ENCODE peak calls at places on chromosomes 3 and 15, in six cellular contexts. One of them, this sample, is unnamed.

GRCh38 chr3:23450051-23450450 is 246.9 kb downstream of the UBE2E2 start:
- DNase-seq in mesendoderm: no peak
- DNase-seq in IMR-90: no peak
- DNase-seq in mesenchymal stem cell: no peak
- DNase-seq in neuronal stem cell: no peak
- DNase-seq in H1: no peak
- DNase-seq in this sample: no peak

GRCh38 chr3:133494469-133494868 is 79.0 kb upstream of the CDV3 start:
- DNase-seq in H1: no peak
- DNase-seq in mesendoderm: peak; percentile 74
- DNase-seq in IMR-90: peak; percentile 20
- DNase-seq in neuronal stem cell: no peak
- DNase-seq in mesenchymal stem cell: peak; percentile 50
- DNase-seq in this sample: peak; percentile 28

GRCh38 chr3:109532257-109533216 is 195.2 kb upstream of the DPPA4 start:
- DNase-seq in H1: peak; percentile 9
- DNase-seq in neuronal stem cell: peak; percentile 61
- DNase-seq in IMR-90: peak; percentile 83
- DNase-seq in mesendoderm: peak; percentile 88
- DNase-seq in mesenchymal stem cell: peak; percentile 80
- DNase-seq in this sample: peak; percentile 54

GRCh38 chr3:64743166-64743565 is 55.4 kb upstream of the ADAMTS9 start:
- DNase-seq in H1: no peak
- DNase-seq in neuronal stem cell: no peak
- DNase-seq in mesenchymal stem cell: no peak
- DNase-seq in mesendoderm: no peak
- DNase-seq in IMR-90: no peak
- DNase-seq in this sample: no peak

GRCh38 chr3:138051946-138052802 is 42.2 kb downstream of the CLDN18 start:
- DNase-seq in mesendoderm: peak; percentile 69
- DNase-seq in neuronal stem cell: peak; percentile 30
- DNase-seq in H1: no peak
- DNase-seq in IMR-90: peak; percentile 62
- DNase-seq in mesenchymal stem cell: peak; percentile 49
- DNase-seq in this sample: peak; percentile 47

GRCh38 chr3:185932213-185932612 is 5.6 kb downstream of the TRA2B start:
- DNase-seq in H1: no peak
- DNase-seq in IMR-90: no peak
- DNase-seq in mesendoderm: no peak
- DNase-seq in mesenchymal stem cell: no peak
- DNase-seq in neuronal stem cell: no peak
- DNase-seq in this sample: no peak

GRCh38 chr3:135263331-135263730 is 468.3 kb downstream of the EPHB1 start:
- DNase-seq in neuronal stem cell: no peak
- DNase-seq in IMR-90: no peak
- DNase-seq in mesenchymal stem cell: no peak
- DNase-seq in mesendoderm: no peak
- DNase-seq in H1: no peak
- DNase-seq in this sample: no peak

GRCh38 chr15:61759639-61760038 is 300.6 kb downstream of the VPS13C start:
- DNase-seq in mesendoderm: no peak
- DNase-seq in IMR-90: no peak
- DNase-seq in mesenchymal stem cell: no peak
- DNase-seq in H1: no peak
- DNase-seq in neuronal stem cell: no peak
- DNase-seq in this sample: no peak

GRCh38 chr3:196207159-196207832 is 3.9 kb downstream of the ZDHHC19 start:
- DNase-seq in mesendoderm: no peak
- DNase-seq in IMR-90: no peak
- DNase-seq in neuronal stem cell: no peak
- DNase-seq in H1: no peak
- DNase-seq in mesenchymal stem cell: no peak
- DNase-seq in this sample: peak; percentile 50

GRCh38 chr3:59510576-59510975 is 460.8 kb upstream of the CFAP20DC start:
- DNase-seq in mesendoderm: no peak
- DNase-seq in IMR-90: no peak
- DNase-seq in H1: no peak
- DNase-seq in neuronal stem cell: no peak
- DNase-seq in mesenchymal stem cell: peak; percentile 47
- DNase-seq in this sample: no peak

GRCh38 chr3:132180337-132180791 is 136.8 kb upstream of the ACP3 start:
- DNase-seq in H1: peak; percentile 5
- DNase-seq in IMR-90: peak; percentile 66
- DNase-seq in mesendoderm: peak; percentile 84
- DNase-seq in neuronal stem cell: peak; percentile 58
- DNase-seq in mesenchymal stem cell: peak; percentile 53
- DNase-seq in this sample: no peak

GRCh38 chr3:25603703-25604102 is 61.0 kb downstream of the TOP2B start:
- DNase-seq in mesenchymal stem cell: peak; percentile 89
- DNase-seq in IMR-90: no peak
- DNase-seq in H1: no peak
- DNase-seq in mesendoderm: no peak
- DNase-seq in neuronal stem cell: no peak
- DNase-seq in this sample: peak; percentile 87

GRCh38 chr3:17232442-17232841 is 347.7 kb downstream of the PLCL2 start:
- DNase-seq in mesendoderm: no peak
- DNase-seq in neuronal stem cell: no peak
- DNase-seq in IMR-90: no peak
- DNase-seq in H1: no peak
- DNase-seq in mesenchymal stem cell: no peak
- DNase-seq in this sample: no peak

GRCh38 chr15:57256941-57257340 is 119.4 kb upstream of the CGNL1 start:
- DNase-seq in H1: no peak
- DNase-seq in mesenchymal stem cell: no peak
- DNase-seq in mesendoderm: no peak
- DNase-seq in neuronal stem cell: no peak
- DNase-seq in IMR-90: no peak
- DNase-seq in this sample: no peak

GRCh38 chr3:128469128-128469527 is 2.4 kb upstream of the DNAJB8 start:
- DNase-seq in mesenchymal stem cell: no peak
- DNase-seq in IMR-90: no peak
- DNase-seq in H1: no peak
- DNase-seq in neuronal stem cell: no peak
- DNase-seq in mesendoderm: no peak
- DNase-seq in this sample: no peak

GRCh38 chr15:39127925-39128617 is 452.8 kb upstream of the THBS1 start:
- DNase-seq in neuronal stem cell: no peak
- DNase-seq in IMR-90: peak; percentile 97
- DNase-seq in mesendoderm: peak; percentile 92
- DNase-seq in H1: no peak
- DNase-seq in mesenchymal stem cell: peak; percentile 95
- DNase-seq in this sample: no peak

GRCh38 chr3:29936766-29937165 is 655.9 kb downstream of the RBMS3 start:
- DNase-seq in mesenchymal stem cell: no peak
- DNase-seq in mesendoderm: no peak
- DNase-seq in H1: no peak
- DNase-seq in IMR-90: no peak
- DNase-seq in neuronal stem cell: no peak
- DNase-seq in this sample: no peak

GRCh38 chr3:76383781-76384180 is 598.4 kb upstream of the ZNF717 start:
- DNase-seq in mesenchymal stem cell: peak; percentile 37
- DNase-seq in neuronal stem cell: no peak
- DNase-seq in mesendoderm: no peak
- DNase-seq in H1: no peak
- DNase-seq in IMR-90: no peak
- DNase-seq in this sample: no peak
- H3K4me3 ChIP-seq in mesenchymal stem cell: no peak overlapping the region
- H3K4me3 ChIP-seq in neuronal stem cell: no peak overlapping the region
- H3K4me3 ChIP-seq in mesendoderm: no peak overlapping the region
- H3K4me3 ChIP-seq in H1: no peak overlapping the region
- H3K4me3 ChIP-seq in IMR-90: no peak overlapping the region
- H3K4me3 ChIP-seq in this sample: no peak overlapping the region

GRCh38 chr3:57756528-57757401 is 656 bp downstream of the SLMAP start:
- DNase-seq in mesenchymal stem cell: peak; percentile 71
- DNase-seq in IMR-90: peak; percentile 74
- DNase-seq in H1: no peak
- DNase-seq in mesendoderm: peak; percentile 78
- DNase-seq in neuronal stem cell: peak; percentile 30
- DNase-seq in this sample: peak; percentile 70

GRCh38 chr3:57753016-57753415 is 3.1 kb upstream of the SLMAP start:
- DNase-seq in mesendoderm: no peak
- DNase-seq in H1: no peak
- DNase-seq in neuronal stem cell: no peak
- DNase-seq in IMR-90: no peak
- DNase-seq in mesenchymal stem cell: no peak
- DNase-seq in this sample: peak; percentile 74

GRCh38 chr3:57756022-57756527 is at the start of gene SLMAP:
- DNase-seq in mesendoderm: peak; percentile 99
- DNase-seq in neuronal stem cell: peak; percentile 90
- DNase-seq in mesenchymal stem cell: peak; percentile 97
- DNase-seq in H1: peak; percentile 87
- DNase-seq in IMR-90: peak; percentile 96
- DNase-seq in this sample: peak; percentile 95

GRCh38 chr3:57757642-57758297 is 1.7 kb downstream of the SLMAP start:
- DNase-seq in mesendoderm: peak; percentile 65
- DNase-seq in neuronal stem cell: peak; percentile 18
- DNase-seq in IMR-90: peak; percentile 28
- DNase-seq in H1: no peak
- DNase-seq in mesenchymal stem cell: peak; percentile 52
- DNase-seq in this sample: peak; percentile 46

DNA sequence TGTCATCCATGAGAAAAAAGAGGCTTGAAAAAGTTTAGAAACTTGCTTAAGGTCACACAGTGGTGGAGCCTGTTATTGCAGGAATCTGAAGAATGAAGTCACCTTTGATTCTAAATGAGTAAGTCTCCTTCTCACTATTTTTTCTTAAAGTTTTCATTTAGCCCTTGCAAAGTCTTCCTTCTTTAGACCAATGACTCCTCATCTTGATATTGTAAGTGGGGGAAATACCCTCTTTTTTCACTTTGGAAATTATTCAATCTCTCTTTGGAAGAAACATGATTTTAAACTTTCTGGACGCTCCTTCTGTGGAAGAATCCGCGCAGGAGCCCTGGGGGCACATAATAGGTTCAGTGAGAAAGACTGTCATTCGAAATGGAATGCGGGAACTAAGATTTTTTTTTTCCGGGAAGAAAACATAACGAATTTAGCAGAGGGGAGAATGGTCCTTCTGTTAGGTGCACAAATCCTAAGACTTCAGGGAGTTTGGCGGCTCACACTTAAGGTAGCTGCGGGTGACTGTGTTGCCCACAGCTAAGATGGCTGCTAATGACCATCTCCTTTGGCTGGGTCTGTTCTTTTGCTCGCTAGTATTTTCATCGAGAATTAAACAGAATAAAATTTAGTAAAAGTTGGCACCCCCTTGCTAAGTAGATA is 614 bp upstream of the SLMAP start:
- DNase-seq in H1: no peak
- DNase-seq in IMR-90: peak; percentile 38
- DNase-seq in neuronal stem cell: no peak
- DNase-seq in mesenchymal stem cell: no peak
- DNase-seq in mesendoderm: peak; percentile 87
- DNase-seq in this sample: peak; percentile 83
- H2BK5ac ChIP-seq in H1: peak overlapping the region; percentile 96
- H2BK5ac ChIP-seq in IMR-90: peak overlapping the region; percentile 87
- H2BK5ac ChIP-seq in neuronal stem cell: no peak overlapping the region
- H2BK5ac ChIP-seq in mesenchymal stem cell: peak overlapping the region; percentile 62
- H2BK5ac ChIP-seq in mesendoderm: no peak overlapping the region
- H2BK5ac ChIP-seq in this sample: no peak overlapping the region

GRCh38 chr15:48406911-48407310 is 75.7 kb downstream of the DUT start:
- DNase-seq in mesendoderm: no peak
- DNase-seq in mesenchymal stem cell: no peak
- DNase-seq in H1: no peak
- DNase-seq in IMR-90: no peak
- DNase-seq in neuronal stem cell: no peak
- DNase-seq in this sample: peak; percentile 20

GRCh38 chr15:48408337-48408736 is 77.1 kb downstream of the DUT start:
- DNase-seq in neuronal stem cell: no peak
- DNase-seq in H1: no peak
- DNase-seq in mesenchymal stem cell: no peak
- DNase-seq in mesendoderm: no peak
- DNase-seq in IMR-90: no peak
- DNase-seq in this sample: no peak

GRCh38 chr15:48406240-48406891 is 75.1 kb downstream of the DUT start:
- DNase-seq in H1: no peak
- DNase-seq in mesenchymal stem cell: no peak
- DNase-seq in neuronal stem cell: no peak
- DNase-seq in mesendoderm: no peak
- DNase-seq in IMR-90: no peak
- DNase-seq in this sample: no peak

GRCh38 chr15:48411971-48412591 is 80.9 kb downstream of the DUT start:
- DNase-seq in neuronal stem cell: no peak
- DNase-seq in mesendoderm: peak; percentile 15
- DNase-seq in H1: no peak
- DNase-seq in IMR-90: no peak
- DNase-seq in mesenchymal stem cell: peak; percentile 65
- DNase-seq in this sample: no peak

DNA sequence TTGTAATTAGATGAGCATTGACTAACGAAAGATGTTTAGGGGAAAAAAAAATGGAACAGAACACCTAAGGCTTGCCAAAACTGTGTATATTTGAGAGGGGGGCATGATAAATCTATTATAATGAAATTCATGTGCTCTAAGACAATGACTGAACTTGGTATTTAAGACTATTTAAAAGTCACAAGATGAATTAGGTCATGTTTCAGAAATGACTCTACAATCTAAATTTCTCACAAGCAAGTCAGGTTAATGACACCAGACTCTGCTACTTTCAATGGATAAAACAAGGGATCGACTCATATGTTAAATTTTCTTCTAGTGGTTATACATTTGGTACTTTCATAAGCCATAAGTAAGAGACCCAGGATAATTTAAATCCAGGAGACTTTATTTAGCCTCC is 78.4 kb downstream of the DUT start:
- DNase-seq in H1: no peak
- DNase-seq in mesendoderm: no peak
- DNase-seq in IMR-90: no peak
- DNase-seq in mesenchymal stem cell: no peak
- DNase-seq in neuronal stem cell: no peak
- DNase-seq in this sample: no peak
- H3K9ac ChIP-seq in H1: no peak overlapping the region
- H3K9ac ChIP-seq in mesendoderm: no peak overlapping the region
- H3K9ac ChIP-seq in IMR-90: no peak overlapping the region
- H3K9ac ChIP-seq in mesenchymal stem cell: peak overlapping the region; percentile 58
- H3K9ac ChIP-seq in neuronal stem cell: no peak overlapping the region
- H3K9ac ChIP-seq in this sample: no peak overlapping the region

GRCh38 chr15:96334705-96335428 is 4.4 kb downstream of the NR2F2 start:
- DNase-seq in neuronal stem cell: no peak
- DNase-seq in mesendoderm: no peak
- DNase-seq in mesenchymal stem cell: peak; percentile 34
- DNase-seq in IMR-90: no peak
- DNase-seq in H1: no peak
- DNase-seq in this sample: no peak

GRCh38 chr15:96332854-96333193 is 2.3 kb downstream of the NR2F2 start:
- DNase-seq in mesendoderm: no peak
- DNase-seq in mesenchymal stem cell: no peak
- DNase-seq in IMR-90: no peak
- DNase-seq in neuronal stem cell: no peak
- DNase-seq in H1: no peak
- DNase-seq in this sample: no peak

GRCh38 chr15:96333194-96334016 is 2.9 kb downstream of the NR2F2 start:
- DNase-seq in IMR-90: no peak
- DNase-seq in mesenchymal stem cell: peak; percentile 46
- DNase-seq in neuronal stem cell: peak; percentile 26
- DNase-seq in mesendoderm: peak; percentile 82
- DNase-seq in H1: no peak
- DNase-seq in this sample: no peak

GRCh38 chr15:96335429-96335807 is 4.9 kb downstream of the NR2F2 start:
- DNase-seq in neuronal stem cell: peak; percentile 33
- DNase-seq in IMR-90: no peak
- DNase-seq in mesendoderm: no peak
- DNase-seq in mesenchymal stem cell: peak; percentile 21
- DNase-seq in H1: no peak
- DNase-seq in this sample: no peak

GRCh38 chr15:96334017-96334704 is 3.7 kb downstream of the NR2F2 start:
- DNase-seq in neuronal stem cell: peak; percentile 15
- DNase-seq in H1: no peak
- DNase-seq in IMR-90: no peak
- DNase-seq in mesenchymal stem cell: peak; percentile 32
- DNase-seq in mesendoderm: no peak
- DNase-seq in this sample: no peak
- H3K4me3 ChIP-seq in neuronal stem cell: peak overlapping the region; percentile 81
- H3K4me3 ChIP-seq in H1: peak overlapping the region; percentile 56
- H3K4me3 ChIP-seq in IMR-90: peak overlapping the region; percentile 84
- H3K4me3 ChIP-seq in mesenchymal stem cell: peak overlapping the region; percentile 99
- H3K4me3 ChIP-seq in mesendoderm: no peak overlapping the region
- H3K4me3 ChIP-seq in this sample: peak overlapping the region; percentile 77